ENCODE peak calls at places on chromosome 4, in four cellular contexts. T is SJSA1; C is GM13976; S is activated CD4-positive, alpha-beta T cell treated with anti-CD3 and anti-CD28 coated beads, Interleukin-2, amount 50 U/mL, for 48 hours. R is an unnamed sample.

GRCh38 chr4:138035781-138036258 is 206.3 kb downstream of the SLC7A11 start:
- DNase-seq in C (peak), S (no peak), T (no peak), R (no peak)

GRCh38 chr4:14415146-14415545 is 587.1 kb upstream of the CPEB2 start:
- DNase-seq in C (no peak), S (no peak), T (no peak), R (no peak)

GRCh38 chr4:8221985-8222384 is 22.9 kb downstream of the SH3TC1 start:
- DNase-seq in S (no peak), T (no peak), C (no peak), R (no peak)

GRCh38 chr4:8245879-8246833 is 23.4 kb upstream of the HTRA3 start:
- DNase-seq in C (no peak), T (no peak), S (no peak), R (no peak)

GRCh38 chr4:121991968-121992367 is 40.1 kb upstream of the TRPC3 start:
- DNase-seq in T (no peak), S (no peak), C (no peak), R (no peak)

GRCh38 chr4:153018031-153018430 is 81.9 kb downstream of the FHDC1 start:
- DNase-seq in S (no peak), T (no peak), C (no peak), R (no peak)

GRCh38 chr4:102832667-102833066 is 5.3 kb upstream of the UBE2D3 start:
- DNase-seq in T (no peak), C (no peak), S (no peak), R (no peak)

GRCh38 chr4:73770917-73771316 is 30.5 kb downstream of the CXCL8 start:
- DNase-seq in S (no peak), C (no peak), T (no peak), R (no peak)

GRCh38 chr4:80492761-80493160 is 157.2 kb downstream of the CFAP299 start:
- DNase-seq in S (no peak), C (no peak), T (no peak), R (peak)

GRCh38 chr4:88599298-88599697 is 7.0 kb downstream of the HERC3 start:
- DNase-seq in C (no peak), S (no peak), T (peak), R (no peak)

GRCh38 chr4:144411119-144411518 is 234.8 kb upstream of the HHIP start:
- DNase-seq in T (no peak), C (no peak), S (no peak), R (no peak)

GRCh38 chr4:15396157-15396800 is 31.6 kb upstream of the C1QTNF7 start:
- DNase-seq in S (peak), T (peak), C (peak), R (peak)

R was measured in T-helper 9 cell.